ENCODE peak calls at places on chromosomes 6 and 20, in six cellular contexts. B, Y, F, H, L and T are unnamed samples.

GRCh38 chr6:97925504-97925903 is 642.5 kb upstream of the MMS22L start:
- DNase-seq in L (no peak), Y (no peak), H (no peak), B (no peak), F (no peak), T (no peak)

GRCh38 chr20:43532416-43533055 is 25.0 kb downstream of the L3MBTL1 start:
- DNase-seq in H (peak), B (no peak), Y (no peak), L (no peak), F (no peak), T (no peak)

GRCh38 chr6:157813191-157813590 is 9.9 kb upstream of the SNX9 start:
- DNase-seq in L (no peak), B (peak), F (no peak), H (no peak), Y (peak), T (no peak)

GRCh38 chr6:40912158-40912946 is 126.7 kb downstream of the UNC5CL start:
- DNase-seq in H (no peak), B (peak), Y (no peak), F (peak), L (peak), T (peak)

GRCh38 chr6:87151471-87151785 is 3.9 kb upstream of the ZNF292 start:
- DNase-seq in B (no peak), L (no peak), H (no peak), F (no peak), Y (no peak), T (no peak)

GRCh38 chr20:10201321-10201870 is 17.2 kb upstream of the SNAP25 start:
- DNase-seq in Y (no peak), H (no peak), L (no peak), F (no peak), B (no peak), T (no peak)

GRCh38 chr6:129894904-129895303 is 33.8 kb upstream of the TMEM244 start:
- DNase-seq in Y (no peak), B (no peak), F (no peak), L (no peak), H (no peak), T (no peak)

GRCh38 chr20:58600756-58601155 is 50.3 kb upstream of the STX16 start:
- DNase-seq in F (no peak), L (no peak), H (no peak), B (no peak), Y (no peak), T (no peak)

GRCh38 chr20:3914446-3914845 is 25.3 kb downstream of the PANK2 start:
- DNase-seq in B (no peak), Y (no peak), F (no peak), L (no peak), H (no peak), T (no peak)

GRCh38 chr6:75233097-75233615 is 10.4 kb downstream of the COX7A2 start:
- DNase-seq in F (no peak), H (no peak), Y (no peak), B (no peak), L (no peak), T (no peak)

GRCh38 chr6:72787521-72788031 is 165.7 kb downstream of the KCNQ5 start:
- DNase-seq in F (peak), H (no peak), Y (no peak), L (peak), B (no peak), T (peak)

GRCh38 chr6:55917756-55918415 is 42.5 kb upstream of the BMP5 start:
- DNase-seq in B (no peak), F (no peak), L (no peak), Y (no peak), H (no peak), T (no peak)

GRCh38 chr6:18748314-18748713 is 361.2 kb downstream of the RNF144B start:
- DNase-seq in Y (no peak), L (no peak), F (no peak), B (no peak), H (no peak), T (no peak)

GRCh38 chr20:13681248-13682125 is 42.8 kb upstream of the TASP1 start:
- DNase-seq in F (no peak), B (no peak), L (no peak), Y (no peak), H (no peak), T (no peak)

GRCh38 chr6:125810435-125810834 is 19.7 kb downstream of the NCOA7 start:
- DNase-seq in B (no peak), H (no peak), F (no peak), L (no peak), Y (no peak), T (no peak)

GRCh38 chr6:140960566-140960965 is 1172.2 kb upstream of the GJE1 start:
- DNase-seq in B (no peak), H (no peak), F (no peak), L (no peak), Y (no peak), T (no peak)

GRCh38 chr6:11187301-11187700 is 45.2 kb downstream of the NEDD9 start:
- DNase-seq in H (no peak), F (no peak), B (no peak), L (no peak), Y (no peak), T (no peak)

GRCh38 chr6:22784611-22785010 is 215.2 kb downstream of the HDGFL1 start:
- DNase-seq in Y (no peak), H (no peak), F (peak), L (no peak), B (no peak), T (no peak)

GRCh38 chr6:28884423-28885148 is 39.2 kb downstream of the TRIM27 start:
- DNase-seq in B (no peak), H (no peak), Y (no peak), F (no peak), L (no peak), T (peak)
- H3K27ac ChIP-seq in B (no peak), H (no peak), Y (no peak), F (no peak), L (no peak), T (peak)

DNA sequence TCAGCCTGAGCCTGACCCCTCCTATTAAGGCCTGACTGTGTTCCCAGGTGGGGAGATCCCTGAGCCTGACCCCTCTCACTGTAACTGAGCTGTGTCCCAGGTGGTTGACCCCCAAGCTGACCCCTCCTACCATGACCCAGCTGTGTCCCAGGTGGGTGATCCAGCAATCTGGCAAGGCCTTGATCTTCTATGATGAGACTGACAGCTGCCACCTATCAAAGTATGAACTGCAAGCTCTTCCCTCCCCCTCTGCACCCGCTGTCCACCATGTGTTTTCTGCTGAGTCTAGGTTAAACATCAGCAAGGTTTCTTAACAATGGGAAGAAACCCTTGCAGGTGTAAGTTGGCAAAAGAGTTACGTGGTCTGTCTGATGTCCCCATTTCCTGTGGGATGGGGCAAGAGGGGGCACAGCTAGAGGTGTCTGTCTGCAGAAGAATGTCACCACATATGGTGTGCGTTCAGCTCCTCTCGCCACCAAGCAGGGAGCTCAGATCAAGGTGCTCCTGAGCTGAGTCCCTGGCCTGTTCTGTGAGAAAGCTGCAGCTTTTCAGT is 5.9 kb downstream of the PXDC1 start:
- DNase-seq in H (no peak), L (no peak), B (no peak), F (no peak), Y (no peak), T (no peak)
- H3K27ac ChIP-seq in H (peak), L (no peak), B (no peak), F (no peak), Y (no peak), T (no peak)

GRCh38 chr6:15798856-15799255 is 136.0 kb upstream of the DTNBP1 start:
- DNase-seq in H (no peak), F (no peak), L (no peak), B (no peak), Y (no peak), T (peak)

GRCh38 chr6:15793826-15794225 is 131.0 kb upstream of the DTNBP1 start:
- DNase-seq in H (no peak), F (no peak), Y (no peak), B (no peak), L (no peak), T (no peak)

GRCh38 chr6:15793288-15793687 is 130.5 kb upstream of the DTNBP1 start:
- DNase-seq in B (no peak), H (no peak), Y (no peak), L (no peak), F (no peak), T (no peak)

GRCh38 chr6:15796130-15796766 is 133.4 kb upstream of the DTNBP1 start:
- DNase-seq in L (no peak), F (no peak), Y (no peak), H (no peak), B (no peak), T (no peak)

DNA sequence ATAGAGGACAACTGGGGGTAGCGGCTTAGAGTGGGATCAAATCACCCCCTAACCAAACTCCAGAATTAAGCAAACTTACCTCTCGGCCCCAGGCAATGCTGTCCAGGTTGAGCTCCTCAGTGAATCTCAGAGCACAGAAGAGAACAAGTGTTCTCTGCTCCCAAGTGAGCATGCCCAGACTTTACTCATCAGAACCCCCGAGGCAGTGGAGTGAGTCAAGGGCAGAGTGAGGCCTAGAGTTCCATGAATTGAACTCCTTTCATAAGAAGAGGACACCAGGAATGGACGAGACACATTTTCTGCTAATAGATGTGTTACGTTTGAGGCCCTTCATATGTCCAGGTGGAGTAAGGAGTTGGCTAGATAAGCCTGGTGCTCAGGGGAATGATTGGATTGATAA is 134.0 kb upstream of the DTNBP1 start:
- DNase-seq in Y (no peak), H (no peak), L (no peak), F (no peak), B (no peak), T (no peak)
- H3K27ac ChIP-seq in Y (no peak), H (no peak), L (no peak), F (no peak), B (no peak), T (no peak)

GRCh38 chr20:36150847-36151539 is 3.5 kb upstream of the EPB41L1 start:
- DNase-seq in B (no peak), H (no peak), L (no peak), Y (no peak), F (no peak), T (no peak)

GRCh38 chr20:36153754-36154695 is 515 bp upstream of the EPB41L1 start:
- DNase-seq in B (peak), L (peak), F (peak), H (peak), Y (peak), T (peak)

GRCh38 chr20:36153204-36153603 is 1.3 kb upstream of the EPB41L1 start:
- DNase-seq in L (no peak), B (no peak), H (no peak), Y (no peak), F (no peak), T (no peak)

GRCh38 chr20:36150489-36150846 is 4.1 kb upstream of the EPB41L1 start:
- DNase-seq in H (no peak), B (no peak), L (no peak), F (no peak), Y (no peak), T (no peak)

DNA sequence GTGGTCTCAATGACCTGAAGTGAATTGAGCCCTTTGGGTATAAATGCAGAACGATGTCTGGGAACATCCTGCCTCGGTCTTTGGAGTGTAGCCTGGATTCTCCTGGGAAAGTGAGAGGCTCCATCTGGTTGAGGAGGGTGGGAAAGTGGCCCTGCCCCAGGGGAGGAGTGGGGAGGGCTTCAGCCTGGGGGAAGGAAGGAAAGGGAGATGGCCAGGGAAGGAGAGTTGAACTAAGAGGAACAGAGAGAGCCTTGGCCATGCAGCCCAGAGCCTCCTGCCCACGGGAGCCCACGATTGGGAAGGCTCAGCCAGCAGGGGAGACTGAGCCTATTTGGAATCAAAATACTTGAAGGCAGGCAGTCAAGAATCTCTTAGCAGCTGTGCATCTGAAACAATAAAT is 2.3 kb upstream of the EPB41L1 start:
- DNase-seq in Y (peak), F (no peak), H (no peak), L (no peak), B (no peak), T (no peak)
- H3K27ac ChIP-seq in Y (peak), F (no peak), H (peak), L (no peak), B (no peak), T (no peak)

GRCh38 chr20:16064991-16065707 is 508.1 kb downstream of the KIF16B start:
- DNase-seq in Y (no peak), F (peak), H (no peak), L (no peak), B (no peak), T (no peak)
- H3K27ac ChIP-seq in Y (no peak), F (peak), H (no peak), L (peak), B (no peak), T (no peak)

GRCh38 chr6:91719414-91719813 is 1132.5 kb upstream of the MAP3K7 start:
- DNase-seq in H (no peak), L (no peak), Y (no peak), F (no peak), B (no peak), T (no peak)
- H3K27ac ChIP-seq in H (no peak), L (no peak), Y (no peak), F (no peak), B (no peak), T (no peak)

GRCh38 chr20:23084845-23085355 is 1.2 kb downstream of the CD93 start:
- DNase-seq in L (no peak), F (no peak), Y (peak), B (no peak), H (peak), T (no peak)

GRCh38 chr20:23085415-23086055 is 589 bp downstream of the CD93 start:
- DNase-seq in Y (peak), B (no peak), H (no peak), L (no peak), F (no peak), T (no peak)

GRCh38 chr20:23082846-23083552 is 3.1 kb downstream of the CD93 start:
- DNase-seq in B (peak), F (peak), L (peak), Y (peak), H (peak), T (no peak)

GRCh38 chr20:23083553-23084220 is 2.4 kb downstream of the CD93 start:
- DNase-seq in B (no peak), H (peak), L (no peak), F (no peak), Y (no peak), T (no peak)

GRCh38 chr20:23084282-23084844 is 1.8 kb downstream of the CD93 start:
- DNase-seq in F (no peak), H (peak), B (no peak), Y (no peak), L (no peak), T (no peak)
- H3K27ac ChIP-seq in F (no peak), H (peak), B (no peak), Y (peak), L (no peak), T (no peak)

DNA sequence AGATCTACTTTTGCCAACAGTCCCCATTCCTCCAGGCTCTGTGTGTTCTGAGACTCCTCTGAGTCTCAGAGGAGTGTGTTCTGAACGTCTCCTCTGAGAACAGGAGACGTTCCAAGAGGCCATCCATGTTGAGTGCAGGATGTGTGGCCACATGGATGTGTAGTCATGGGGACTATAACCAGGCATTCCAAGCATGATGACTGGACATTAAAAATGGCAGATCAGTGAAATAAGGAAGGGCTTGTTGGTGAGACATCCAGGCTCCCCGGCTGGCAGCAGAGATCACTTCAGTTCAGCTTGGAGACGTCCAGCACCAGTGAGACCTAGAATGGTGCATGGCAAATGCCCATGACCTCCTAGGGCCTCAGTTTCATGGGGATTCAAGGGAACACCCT is 34.3 kb upstream of the POU5F1 start:
- DNase-seq in L (no peak), Y (no peak), B (no peak), F (no peak), H (no peak), T (no peak)
- H3K27ac ChIP-seq in L (no peak), Y (peak), B (no peak), F (no peak), H (no peak), T (no peak)

GRCh38 chr6:137688230-137688971 is 178.7 kb upstream of the TNFAIP3 start:
- DNase-seq in L (no peak), F (no peak), Y (no peak), H (no peak), B (no peak), T (no peak)

GRCh38 chr6:137690721-137691120 is 176.3 kb upstream of the TNFAIP3 start:
- DNase-seq in H (no peak), Y (no peak), F (no peak), B (no peak), L (no peak), T (no peak)

GRCh38 chr6:137689377-137689776 is 177.7 kb upstream of the TNFAIP3 start:
- DNase-seq in F (no peak), L (no peak), H (no peak), Y (no peak), B (no peak), T (no peak)

GRCh38 chr6:137692308-137692707 is 174.8 kb upstream of the TNFAIP3 start:
- DNase-seq in H (no peak), B (no peak), F (no peak), L (no peak), Y (no peak), T (no peak)

DNA sequence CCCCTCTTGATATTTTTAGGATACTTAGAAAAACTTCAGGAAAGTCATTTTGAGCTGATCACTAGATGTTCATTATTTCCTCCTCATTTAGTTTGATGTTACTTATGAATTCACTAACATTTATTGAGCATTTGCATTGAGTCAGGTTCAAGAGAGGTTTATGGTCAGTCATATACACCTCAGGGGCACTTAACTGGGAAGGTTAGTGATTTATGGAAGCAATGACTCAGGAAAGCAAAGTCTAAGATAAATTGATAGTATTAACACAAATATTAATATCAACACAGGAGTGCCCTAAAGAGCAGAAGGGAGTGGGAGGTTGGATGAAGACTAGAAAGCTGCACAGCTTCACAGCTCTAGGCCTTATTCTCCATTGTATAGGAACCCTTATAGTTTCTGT is 177.0 kb upstream of the TNFAIP3 start:
- DNase-seq in Y (no peak), H (no peak), L (no peak), B (no peak), F (no peak), T (no peak)
- H3K27ac ChIP-seq in Y (no peak), H (no peak), L (no peak), B (no peak), F (no peak), T (no peak)

DNA sequence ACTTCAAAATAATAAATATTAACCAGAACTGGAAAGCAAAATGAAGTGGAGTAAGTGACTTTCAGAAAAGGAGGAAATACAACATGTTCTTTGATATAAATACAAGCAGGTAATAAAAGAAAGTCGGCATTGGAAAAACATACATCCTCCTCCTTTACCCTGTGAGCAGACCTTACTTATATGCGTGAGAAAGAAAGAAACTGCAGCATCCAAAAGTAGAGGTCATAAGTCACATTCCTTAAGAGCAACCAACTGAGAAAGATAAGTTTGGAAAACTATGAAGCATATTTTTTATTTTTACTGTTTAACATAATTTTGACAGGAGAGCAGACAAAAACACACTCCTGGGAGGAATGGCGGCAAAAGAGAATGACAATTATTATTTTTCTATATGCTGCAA is 155.5 kb downstream of the HACE1 start:
- DNase-seq in Y (no peak), F (no peak), B (no peak), L (no peak), H (no peak), T (no peak)
- H3K27ac ChIP-seq in Y (peak), F (no peak), B (no peak), L (no peak), H (no peak), T (no peak)